ENCODE peak calls at places on chromosomes 4 and X, in six cellular contexts. One of them, this sample, is unnamed.

GRCh38 chr4:155924637-155925036 is 21.1 kb downstream of the TDO2 start:
- DNase-seq in fibroblast of lung: no peak
- DNase-seq in endodermal cell: no peak
- DNase-seq in tibial nerve: no peak
- DNase-seq in Kasumi-1: no peak
- DNase-seq in cardiac muscle cell: no peak
- DNase-seq in this sample: no peak

GRCh38 chrX:95218964-95219363 is 1465.7 kb upstream of the DIAPH2 start:
- DNase-seq in fibroblast of lung: no peak
- DNase-seq in endodermal cell: no peak
- DNase-seq in tibial nerve: no peak
- DNase-seq in Kasumi-1: no peak
- DNase-seq in cardiac muscle cell: no peak
- DNase-seq in this sample: no peak

GRCh38 chr4:95107635-95108034 is 349.9 kb downstream of the BMPR1B start:
- DNase-seq in fibroblast of lung: peak
- DNase-seq in endodermal cell: no peak
- DNase-seq in tibial nerve: peak
- DNase-seq in Kasumi-1: no peak
- DNase-seq in cardiac muscle cell: peak
- DNase-seq in this sample: no peak

GRCh38 chr4:36392049-36392448 is 110.6 kb downstream of the DTHD1 start:
- DNase-seq in fibroblast of lung: peak
- DNase-seq in endodermal cell: no peak
- DNase-seq in tibial nerve: no peak
- DNase-seq in Kasumi-1: no peak
- DNase-seq in cardiac muscle cell: no peak
- DNase-seq in this sample: no peak

GRCh38 chr4:36039031-36039430 is 205.3 kb downstream of the ARAP2 start:
- DNase-seq in fibroblast of lung: no peak
- DNase-seq in endodermal cell: no peak
- DNase-seq in tibial nerve: no peak
- DNase-seq in Kasumi-1: no peak
- DNase-seq in cardiac muscle cell: no peak
- DNase-seq in this sample: no peak

GRCh38 chr4:128006592-128006991 is 41.4 kb downstream of the ABHD18 start:
- DNase-seq in fibroblast of lung: peak
- DNase-seq in endodermal cell: no peak
- DNase-seq in tibial nerve: no peak
- DNase-seq in Kasumi-1: no peak
- DNase-seq in cardiac muscle cell: peak
- DNase-seq in this sample: no peak

GRCh38 chrX:3663576-3664290 is 49.7 kb downstream of the PRKX start:
- DNase-seq in fibroblast of lung: no peak
- DNase-seq in endodermal cell: no peak
- DNase-seq in tibial nerve: no peak
- DNase-seq in Kasumi-1: peak
- DNase-seq in cardiac muscle cell: no peak
- DNase-seq in this sample: no peak

GRCh38 chrX:10608099-10608498 is 12.3 kb downstream of the MID1 start:
- DNase-seq in fibroblast of lung: peak
- DNase-seq in endodermal cell: no peak
- DNase-seq in tibial nerve: no peak
- DNase-seq in Kasumi-1: no peak
- DNase-seq in cardiac muscle cell: peak
- DNase-seq in this sample: no peak

GRCh38 chr4:7637139-7637538 is 202.4 kb upstream of the PSAPL1 start:
- DNase-seq in fibroblast of lung: no peak
- DNase-seq in endodermal cell: no peak
- DNase-seq in tibial nerve: no peak
- DNase-seq in Kasumi-1: no peak
- DNase-seq in cardiac muscle cell: no peak
- DNase-seq in this sample: no peak

GRCh38 chr4:53935780-53936179 is 128.6 kb downstream of the CHIC2 start:
- DNase-seq in fibroblast of lung: peak
- DNase-seq in endodermal cell: no peak
- DNase-seq in tibial nerve: no peak
- DNase-seq in Kasumi-1: no peak
- DNase-seq in cardiac muscle cell: peak
- DNase-seq in this sample: no peak

GRCh38 chrX:134025986-134026731 is 40.8 kb upstream of the GPC3 start:
- DNase-seq in fibroblast of lung: no peak
- DNase-seq in endodermal cell: peak
- DNase-seq in tibial nerve: no peak
- DNase-seq in Kasumi-1: no peak
- DNase-seq in cardiac muscle cell: no peak
- DNase-seq in this sample: no peak

GRCh38 chr4:142615324-142615665 is 230.8 kb downstream of the INPP4B start:
- DNase-seq in fibroblast of lung: peak
- DNase-seq in endodermal cell: no peak
- DNase-seq in tibial nerve: no peak
- DNase-seq in Kasumi-1: no peak
- DNase-seq in cardiac muscle cell: peak
- DNase-seq in this sample: no peak

GRCh38 chr4:77849278-77849965 is 13.2 kb upstream of the MRPL1 start:
- DNase-seq in fibroblast of lung: no peak
- DNase-seq in endodermal cell: no peak
- DNase-seq in tibial nerve: no peak
- DNase-seq in Kasumi-1: no peak
- DNase-seq in cardiac muscle cell: no peak
- DNase-seq in this sample: no peak

GRCh38 chr4:68871772-68872441 is 56.1 kb downstream of the UGT2B10 start:
- DNase-seq in fibroblast of lung: no peak
- DNase-seq in endodermal cell: no peak
- DNase-seq in tibial nerve: no peak
- DNase-seq in Kasumi-1: no peak
- DNase-seq in cardiac muscle cell: no peak
- DNase-seq in this sample: no peak

GRCh38 chrX:47637546-47638195 is 7.9 kb upstream of the CFP start:
- DNase-seq in fibroblast of lung: peak
- DNase-seq in endodermal cell: peak
- DNase-seq in tibial nerve: no peak
- DNase-seq in Kasumi-1: no peak
- DNase-seq in cardiac muscle cell: peak
- DNase-seq in this sample: peak

GRCh38 chr4:2651546-2651945 is 104.6 kb downstream of the TNIP2 start:
- DNase-seq in fibroblast of lung: no peak
- DNase-seq in endodermal cell: no peak
- DNase-seq in tibial nerve: no peak
- DNase-seq in Kasumi-1: no peak
- DNase-seq in cardiac muscle cell: no peak
- DNase-seq in this sample: peak

GRCh38 chr4:83054928-83055327 is 19.9 kb downstream of the COPS4 start:
- DNase-seq in fibroblast of lung: peak
- DNase-seq in endodermal cell: no peak
- DNase-seq in tibial nerve: no peak
- DNase-seq in Kasumi-1: peak
- DNase-seq in cardiac muscle cell: peak
- DNase-seq in this sample: no peak

GRCh38 chr4:173041482-173041881 is 127.1 kb upstream of the GALNT7 start:
- DNase-seq in fibroblast of lung: no peak
- DNase-seq in endodermal cell: no peak
- DNase-seq in tibial nerve: no peak
- DNase-seq in Kasumi-1: no peak
- DNase-seq in cardiac muscle cell: no peak
- DNase-seq in this sample: no peak

GRCh38 chrX:138775501-138775900 is 64.0 kb upstream of the FGF13 start:
- DNase-seq in fibroblast of lung: peak
- DNase-seq in endodermal cell: no peak
- DNase-seq in tibial nerve: no peak
- DNase-seq in Kasumi-1: peak
- DNase-seq in cardiac muscle cell: peak
- DNase-seq in this sample: no peak

GRCh38 chr4:25860586-25861421 is 2.0 kb downstream of the SEL1L3 start:
- DNase-seq in fibroblast of lung: no peak
- DNase-seq in endodermal cell: no peak
- DNase-seq in tibial nerve: no peak
- DNase-seq in Kasumi-1: peak
- DNase-seq in cardiac muscle cell: peak
- DNase-seq in this sample: no peak

GRCh38 chr4:99403380-99404194 is 31.6 kb downstream of the ADH7 start:
- DNase-seq in fibroblast of lung: peak
- DNase-seq in endodermal cell: no peak
- DNase-seq in tibial nerve: no peak
- DNase-seq in Kasumi-1: no peak
- DNase-seq in cardiac muscle cell: peak
- DNase-seq in this sample: no peak

GRCh38 chrX:22577181-22577580 is 304.5 kb downstream of the CBLL2 start:
- DNase-seq in fibroblast of lung: peak
- DNase-seq in endodermal cell: no peak
- DNase-seq in tibial nerve: no peak
- DNase-seq in Kasumi-1: no peak
- DNase-seq in cardiac muscle cell: no peak
- DNase-seq in this sample: no peak